ENCODE peak calls at places on chromosomes 7 and 10, in four cellular contexts. M is kidney; R is CD4-positive, alpha-beta T cell; W is stimulated activated CD8-positive, alpha-beta memory T cell treated with anti-CD3 and anti-CD28 coated beads, Interleukin-4, amount 100 ng/mL, for 1 hour. T is an unnamed sample.

GRCh38 chr10:50604823-50605222 is 18.9 kb downstream of the SGMS1 start:
- DNase-seq in M (no peak), R (no peak), W (no peak), T (no peak)

GRCh38 chr7:34837826-34838225 is 179.8 kb downstream of the NPSR1 start:
- DNase-seq in M (no peak), R (no peak), W (no peak), T (no peak)

GRCh38 chr7:24786941-24787340 is 29.7 kb upstream of the GSDME start:
- DNase-seq in M (no peak), R (no peak), W (no peak), T (no peak)

GRCh38 chr7:73308074-73308664 is 457 bp downstream of the NSUN5 start:
- DNase-seq in M (peak; percentile 58), R (no peak), W (no peak), T (no peak)

GRCh38 chr7:26422761-26423160 is 131.1 kb downstream of the SNX10 start:
- DNase-seq in M (no peak), R (no peak), W (no peak), T (no peak)

GRCh38 chr7:56078196-56078595 is 14.1 kb downstream of the SUMF2 start:
- DNase-seq in M (peak; percentile 67), R (no peak), W (no peak), T (peak; percentile 75)

GRCh38 chr10:102133373-102134195 is 744 bp downstream of the PPRC1 start:
- DNase-seq in M (peak; percentile 93), R (no peak), W (no peak), T (peak; percentile 92)

GRCh38 chr7:139777948-139778841 is at the start of gene HIPK2:
- DNase-seq in M (peak; percentile 93), R (peak; percentile 61), W (no peak), T (peak; percentile 95)

GRCh38 chr7:151890355-151891004 is 13.6 kb upstream of the PRKAG2 start:
- DNase-seq in M (peak; percentile 26), R (no peak), W (no peak), T (peak; percentile 65)

GRCh38 chr7:143892527-143893300 is 9.3 kb downstream of the TCAF1 start:
- DNase-seq in M (no peak), R (no peak), W (no peak), T (no peak)

GRCh38 chr7:157271315-157271990 is 65.4 kb upstream of the DNAJB6 start:
- DNase-seq in M (peak; percentile 47), R (no peak), W (no peak), T (no peak)

GRCh38 chr10:6225263-6225814 is 22.6 kb downstream of the PFKFB3 start:
- DNase-seq in M (peak; percentile 65), R (no peak), W (no peak), T (no peak)

GRCh38 chr10:94281654-94282053 is 81.1 kb downstream of the NOC3L start:
- DNase-seq in M (no peak), R (no peak), W (no peak), T (no peak)

GRCh38 chr7:92025260-92025659 is 84.6 kb downstream of the AKAP9 start:
- DNase-seq in M (no peak), R (no peak), W (no peak), T (no peak)

GRCh38 chr10:13769926-13770325 is 183.2 kb downstream of the PRPF18 start:
- DNase-seq in M (no peak), R (no peak), W (no peak), T (no peak)

GRCh38 chr10:100864981-100865380 is 47.8 kb upstream of the SLF2 start:
- DNase-seq in M (no peak), R (no peak), W (no peak), T (no peak)

GRCh38 chr10:1202343-1202742 is 146.2 kb downstream of the WDR37 start:
- DNase-seq in M (no peak), R (no peak), W (no peak), T (no peak)

GRCh38 chr7:137932881-137933269 is 69.0 kb downstream of the CREB3L2 start:
- DNase-seq in M (no peak), R (no peak), W (no peak), T (no peak)

GRCh38 chr10:118321724-118322575 is 20.2 kb downstream of the FAM204A start:
- DNase-seq in M (no peak), R (no peak), W (no peak), T (no peak)

GRCh38 chr10:122181055-122181732 is 89.9 kb upstream of the BTBD16 start:
- DNase-seq in M (peak; percentile 0), R (no peak), W (no peak), T (no peak)

GRCh38 chr10:1785835-1786234 is 48.5 kb upstream of the ADARB2 start:
- DNase-seq in M (no peak), R (no peak), W (no peak), T (no peak)

GRCh38 chr10:62384447-62385081 is 10.4 kb downstream of the ZNF365 start:
- DNase-seq in M (no peak), R (no peak), W (no peak), T (no peak)

GRCh38 chr7:155665079-155665956 is 20.9 kb downstream of the RBM33 start:
- DNase-seq in M (no peak), R (no peak), W (no peak), T (no peak)

GRCh38 chr10:80194373-80195045 is 10.8 kb downstream of the ANXA11 start:
- DNase-seq in M (no peak), R (no peak), W (no peak), T (peak; percentile 73)

T was measured in spleen.